ENCODE peak calls at places on chromosomes 2 and 18, in six cellular contexts. Z is psoas muscle, D is left ventricle myocardium inferior, F is retinal pigment epithelial cell, O is esophagus squamous epithelium, T is ovary. Y is an unnamed sample.

GRCh38 chr18:21851327-21851961 is 110.9 kb downstream of the MIB1 start:
- DNase-seq in D (no peak), T (no peak), F (no peak), O (no peak), Z (no peak), Y (no peak)

GRCh38 chr18:22348521-22349316 is 69.0 kb downstream of the CTAGE1 start:
- DNase-seq in O (no peak), Z (peak), D (peak), T (peak), F (peak), Y (no peak)

GRCh38 chr2:136225950-136226835 is 108.2 kb upstream of the CXCR4 start:
- DNase-seq in F (no peak), Z (no peak), O (no peak), T (no peak), D (no peak), Y (no peak)

GRCh38 chr2:203450571-203450970 is 84.5 kb downstream of the RAPH1 start:
- DNase-seq in T (no peak), F (no peak), Z (no peak), D (no peak), O (no peak), Y (no peak)

GRCh38 chr2:56770490-56770889 is 586.7 kb downstream of the CCDC85A start:
- DNase-seq in Z (no peak), F (no peak), D (no peak), T (no peak), O (no peak), Y (no peak)

GRCh38 chr2:72132981-72133720 is 14.5 kb downstream of the CYP26B1 start:
- DNase-seq in F (no peak), Z (no peak), T (peak), O (no peak), D (no peak), Y (no peak)

GRCh38 chr2:138122891-138123290 is 158.6 kb downstream of the HNMT start:
- DNase-seq in T (no peak), D (no peak), Z (no peak), O (no peak), F (no peak), Y (peak)

GRCh38 chr2:151795646-151796240 is 32.5 kb downstream of the ARL5A start:
- DNase-seq in F (no peak), O (no peak), D (no peak), T (no peak), Z (no peak), Y (no peak)

GRCh38 chr2:20606198-20606597 is 44.7 kb downstream of the HS1BP3 start:
- DNase-seq in Z (no peak), D (no peak), F (no peak), O (no peak), T (no peak), Y (no peak)

DNA sequence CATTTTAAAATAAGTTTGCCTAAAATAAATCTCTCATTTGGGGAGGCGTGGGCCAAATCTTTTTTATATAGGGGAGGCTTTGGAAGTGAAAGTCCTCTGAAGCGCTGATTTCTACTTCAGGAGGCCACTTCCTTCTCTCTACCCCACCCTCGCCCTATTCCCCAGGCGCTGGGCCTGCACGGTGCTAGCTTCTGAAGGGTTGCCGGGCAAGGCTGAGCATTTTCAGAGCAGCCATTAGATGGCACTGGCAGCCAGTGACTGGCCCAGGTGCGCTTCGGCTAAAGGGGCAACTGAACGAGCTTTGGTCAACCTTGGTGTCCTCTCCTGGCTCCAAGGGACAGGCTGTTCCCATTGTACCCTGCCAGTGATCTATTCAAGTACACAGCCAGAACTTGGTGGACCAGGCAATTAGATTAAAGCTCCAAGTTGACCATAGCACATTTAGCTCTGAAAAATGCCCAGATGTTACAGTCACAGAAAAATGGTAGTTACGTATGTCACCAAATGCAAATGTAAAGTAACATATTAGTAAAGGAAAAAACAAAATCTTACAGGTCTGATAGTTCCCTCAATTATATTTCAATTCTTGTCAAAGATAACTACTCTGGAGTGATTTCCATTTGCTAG is 2.3 kb downstream of the POMC start:
- DNase-seq in F (no peak), O (peak), T (no peak), D (no peak), Z (no peak), Y (no peak)
- TF ChIP-seq CTCF in F (peak), O (peak), T (no peak), D (peak), Z (no peak), Y (peak)

DNA sequence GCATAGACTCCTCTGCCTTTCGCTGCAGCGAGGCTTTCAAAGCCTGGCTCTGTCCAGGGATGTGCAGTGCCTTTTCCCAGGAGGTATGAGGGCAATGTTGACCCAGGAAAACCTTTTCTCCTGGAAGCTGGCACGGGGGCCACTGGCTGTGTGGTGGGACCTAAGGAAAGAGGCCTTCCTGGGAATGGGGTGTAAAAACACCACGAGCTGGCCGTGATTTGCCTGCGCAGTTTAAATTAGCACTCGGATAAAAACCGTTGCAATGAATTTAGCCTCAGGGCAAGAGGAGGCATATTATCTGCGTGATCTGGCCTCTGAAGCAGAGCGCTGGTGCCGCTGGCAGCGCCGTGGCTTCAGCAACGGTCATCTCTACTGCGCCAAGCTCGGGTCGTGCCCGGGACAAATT is 3.0 kb downstream of the OSR1 start:
- DNase-seq in D (no peak), F (no peak), O (no peak), T (no peak), Z (no peak), Y (no peak)
- H3K4me3 ChIP-seq in D (peak), F (no peak), O (peak), T (no peak), Z (peak), Y (no peak)

GRCh38 chr2:74146929-74147728 is 583 bp downstream of the BOLA3 start:
- DNase-seq in O (no peak), T (no peak), Z (peak), F (no peak), D (no peak), Y (no peak)

GRCh38 chr2:74138219-74138951 is 9.3 kb downstream of the BOLA3 start:
- DNase-seq in O (no peak), Z (no peak), D (no peak), F (no peak), T (no peak), Y (no peak)

GRCh38 chr2:74138952-74139323 is 8.8 kb downstream of the BOLA3 start:
- DNase-seq in D (no peak), T (no peak), O (no peak), Z (no peak), F (no peak), Y (no peak)

GRCh38 chr2:74137651-74138050 is 10.1 kb downstream of the BOLA3 start:
- DNase-seq in O (no peak), T (no peak), Z (no peak), F (no peak), D (no peak), Y (no peak)

DNA sequence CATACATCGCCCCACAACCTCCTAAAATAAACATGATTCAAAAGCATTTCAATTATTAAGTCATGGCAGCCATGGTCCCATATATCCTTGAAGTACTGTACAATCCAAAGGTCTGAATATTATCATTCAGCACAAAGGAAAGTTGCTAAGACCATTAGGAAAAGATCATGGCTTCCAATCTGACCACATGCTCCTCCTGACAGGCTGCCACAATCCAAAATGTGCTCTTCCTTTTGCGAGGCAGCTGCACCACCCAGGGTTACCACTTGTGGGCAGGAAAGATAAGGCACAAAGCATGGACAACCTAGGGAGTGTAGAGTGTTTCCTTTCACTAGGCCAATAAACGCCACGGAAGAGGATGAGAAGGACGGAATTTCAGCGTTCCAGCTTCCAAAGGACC is 5.4 kb downstream of the BOLA3 start:
- DNase-seq in Z (no peak), O (no peak), F (no peak), D (no peak), T (no peak), Y (no peak)
- TF ChIP-seq CTCF in Z (no peak), O (no peak), F (peak), D (no peak), T (no peak), Y (peak)

GRCh38 chr2:42050350-42051167 is 2.7 kb downstream of the PKDCC start:
- DNase-seq in Z (no peak), O (no peak), F (no peak), T (no peak), D (no peak), Y (no peak)
- H3K4me3 ChIP-seq in Z (peak), O (peak), F (no peak), T (peak), D (peak), Y (peak)

GRCh38 chr2:231163011-231163410 is 35.4 kb upstream of the ARMC9 start:
- DNase-seq in O (no peak), Z (no peak), D (no peak), T (no peak), F (no peak), Y (no peak)
- TF ChIP-seq CTCF in O (no peak), Z (no peak), D (no peak), T (no peak), F (no peak), Y (no peak)